ENCODE peak calls at places on chromosomes 2 and 18, in ten cellular contexts. M, N, E, P, T, R, Z, X, L and Y are unnamed samples.

GRCh38 chr2:241901500-241902351 is 32.2 kb downstream of the RTP5 start:
- DNase-seq in M (no peak), N (no peak), E (peak; percentile 78), P (no peak), T (no peak), R (no peak), Z (no peak), X (no peak), L (no peak), Y (no peak)

GRCh38 chr2:231932985-231933915 is 7.1 kb upstream of the NPPC start:
- DNase-seq in M (no peak), N (no peak), E (no peak), P (no peak), T (no peak), R (no peak), Z (no peak), X (no peak), L (no peak), Y (no peak)

GRCh38 chr18:28439870-28440269 is 262.9 kb upstream of the CDH2 start:
- DNase-seq in M (no peak), N (no peak), E (no peak), P (no peak), T (no peak), R (no peak), Z (no peak), X (no peak), L (no peak), Y (no peak)

GRCh38 chr2:194301946-194302345 is 1355.1 kb upstream of the SLC39A10 start:
- DNase-seq in M (no peak), N (no peak), E (no peak), P (no peak), T (no peak), R (no peak), Z (no peak), X (no peak), L (no peak), Y (no peak)

GRCh38 chr2:37684809-37685208 is 13.4 kb upstream of the CDC42EP3 start:
- DNase-seq in M (no peak), N (no peak), E (no peak), P (no peak), T (no peak), R (no peak), Z (no peak), X (no peak), L (no peak), Y (no peak)

GRCh38 chr18:44826418-44827259 is 146.0 kb downstream of the SETBP1 start:
- DNase-seq in M (peak; percentile 93), N (peak; percentile 63), E (no peak), P (no peak), T (peak; percentile 68), R (peak; percentile 5), Z (peak; percentile 63), X (no peak), L (peak; percentile 89), Y (peak; percentile 90)

GRCh38 chr2:95025406-95026319 is at the start of gene MAL:
- DNase-seq in M (peak; percentile 11), N (no peak), E (peak; percentile 84), P (peak; percentile 54), T (no peak), R (no peak), Z (no peak), X (peak; percentile 70), L (no peak), Y (no peak)

GRCh38 chr2:200703926-200704637 is 107.6 kb upstream of the BZW1 start:
- DNase-seq in M (no peak), N (no peak), E (no peak), P (no peak), T (no peak), R (no peak), Z (no peak), X (no peak), L (no peak), Y (no peak)

GRCh38 chr2:43311276-43311675 is 84.9 kb upstream of the ZFP36L2 start:
- DNase-seq in M (peak; percentile 93), N (no peak), E (no peak), P (no peak), T (peak; percentile 68), R (no peak), Z (peak; percentile 34), X (no peak), L (peak; percentile 33), Y (no peak)